ENCODE peak calls at places on chromosomes 4 and X, in six cellular contexts. L is mesendoderm, W is heart left ventricle, O is HepG2, D is K562, P is heart right ventricle. I is an unnamed sample. For H3K27me3, the result is how much of the 10 kb centered on the place peaks cover.

GRCh38 chr4:7402526-7402925 is 32.2 kb downstream of the PSAPL1 start:
- DNase-seq in L (no peak), W (no peak), O (no peak), D (no peak), P (no peak), I (no peak)

GRCh38 chr4:22071749-22072148 is 123.2 kb upstream of the KCNIP4 start:
- DNase-seq in L (no peak), W (no peak), O (no peak), D (no peak), P (no peak), I (no peak)

GRCh38 chr4:40377462-40378385 is 42.6 kb downstream of the CHRNA9 start:
- DNase-seq in L (no peak), W (no peak), O (no peak), D (no peak), P (no peak), I (no peak)

GRCh38 chr4:177393236-177393635 is 49.0 kb downstream of the AGA start:
- DNase-seq in L (no peak), W (no peak), O (no peak), D (no peak), P (no peak), I (no peak)

GRCh38 chr4:68338625-68339024 is 11.3 kb downstream of the YTHDC1 start:
- DNase-seq in L (peak), W (no peak), O (no peak), D (no peak), P (no peak), I (no peak)

GRCh38 chr4:126604273-126604867 is 1028.4 kb upstream of the INTU start:
- DNase-seq in L (peak), W (no peak), O (peak), D (peak), P (no peak), I (no peak)

GRCh38 chr4:146033149-146033548 is 94.5 kb upstream of the ZNF827 start:
- DNase-seq in L (peak), W (no peak), O (peak), D (no peak), P (no peak), I (no peak)

GRCh38 chr4:185513489-185514181 is 21.7 kb downstream of the PDLIM3 start:
- DNase-seq in L (no peak), W (no peak), O (peak), D (no peak), P (peak), I (no peak)

GRCh38 chr4:107203733-107204132 is 167.6 kb upstream of the DKK2 start:
- DNase-seq in L (no peak), W (no peak), O (no peak), D (no peak), P (no peak), I (no peak)

GRCh38 chr4:65646136-65646535 is 24.2 kb downstream of the EPHA5 start:
- DNase-seq in L (no peak), W (no peak), O (no peak), D (no peak), P (no peak), I (no peak)

GRCh38 chr4:152961752-152962117 is 25.6 kb downstream of the FHDC1 start:
- DNase-seq in L (no peak), W (no peak), O (no peak), D (no peak), P (no peak), I (no peak)

GRCh38 chr4:85084371-85085170 is 118.1 kb upstream of the WDFY3 start:
- DNase-seq in L (peak), W (peak), O (peak), D (peak), P (no peak), I (peak)

GRCh38 chr4:41125558-41126311 is 88.6 kb downstream of the APBB2 start:
- DNase-seq in L (peak), W (no peak), O (no peak), D (no peak), P (no peak), I (no peak)

GRCh38 chr4:67393007-67393406 is 152.3 kb downstream of the CENPC start:
- DNase-seq in L (no peak), W (no peak), O (peak), D (no peak), P (no peak), I (no peak)

GRCh38 chr4:171639540-171639939 is 173.7 kb upstream of the GALNTL6 start:
- DNase-seq in L (no peak), W (no peak), O (no peak), D (no peak), P (no peak), I (no peak)

GRCh38 chr4:617644-618330 is 7.6 kb upstream of the PDE6B start:
- DNase-seq in L (peak), W (no peak), O (no peak), D (no peak), P (no peak), I (peak)

GRCh38 chrX:16970977-16971376 is 24.5 kb downstream of the REPS2 start:
- DNase-seq in L (no peak), W (no peak), O (no peak), D (no peak), P (no peak), I (no peak)

GRCh38 chrX:26925088-26925487 is 538.1 kb downstream of the PPP4R3C start:
- DNase-seq in L (peak), W (no peak), O (no peak), D (no peak), P (no peak), I (no peak)

GRCh38 chr4:169372791-169373190 is 102.0 kb upstream of the SH3RF1 start:
- DNase-seq in L (no peak), W (no peak), O (no peak), D (no peak), P (no peak), I (no peak)

GRCh38 chr4:38360201-38360600 is 303.8 kb upstream of the KLF3 start:
- DNase-seq in L (no peak), W (no peak), O (no peak), D (no peak), P (no peak), I (no peak)

GRCh38 chrX:619812-620493 is 10.6 kb upstream of the SHOX start:
- DNase-seq in L (no peak), W (no peak), O (no peak), D (no peak), P (no peak), I (peak)
- H3K27me3 ChIP-seq in L (half or more), W (under half), O (under half), D (under half), P (half or more), I (half or more)

GRCh38 chr4:55127053-55127452 is 1.7 kb upstream of the KDR start:
- DNase-seq in L (no peak), W (no peak), O (no peak), D (no peak), P (no peak), I (no peak)

GRCh38 chr4:55124337-55125076 is 888 bp downstream of the KDR start:
- DNase-seq in L (peak), W (no peak), O (no peak), D (no peak), P (peak), I (peak)

GRCh38 chr4:55127521-55127920 is 2.1 kb upstream of the KDR start:
- DNase-seq in L (no peak), W (no peak), O (no peak), D (no peak), P (no peak), I (no peak)

GRCh38 chr4:55125087-55125721 is at the start of gene KDR:
- DNase-seq in L (peak), W (peak), O (no peak), D (peak), P (peak), I (peak)

DNA sequence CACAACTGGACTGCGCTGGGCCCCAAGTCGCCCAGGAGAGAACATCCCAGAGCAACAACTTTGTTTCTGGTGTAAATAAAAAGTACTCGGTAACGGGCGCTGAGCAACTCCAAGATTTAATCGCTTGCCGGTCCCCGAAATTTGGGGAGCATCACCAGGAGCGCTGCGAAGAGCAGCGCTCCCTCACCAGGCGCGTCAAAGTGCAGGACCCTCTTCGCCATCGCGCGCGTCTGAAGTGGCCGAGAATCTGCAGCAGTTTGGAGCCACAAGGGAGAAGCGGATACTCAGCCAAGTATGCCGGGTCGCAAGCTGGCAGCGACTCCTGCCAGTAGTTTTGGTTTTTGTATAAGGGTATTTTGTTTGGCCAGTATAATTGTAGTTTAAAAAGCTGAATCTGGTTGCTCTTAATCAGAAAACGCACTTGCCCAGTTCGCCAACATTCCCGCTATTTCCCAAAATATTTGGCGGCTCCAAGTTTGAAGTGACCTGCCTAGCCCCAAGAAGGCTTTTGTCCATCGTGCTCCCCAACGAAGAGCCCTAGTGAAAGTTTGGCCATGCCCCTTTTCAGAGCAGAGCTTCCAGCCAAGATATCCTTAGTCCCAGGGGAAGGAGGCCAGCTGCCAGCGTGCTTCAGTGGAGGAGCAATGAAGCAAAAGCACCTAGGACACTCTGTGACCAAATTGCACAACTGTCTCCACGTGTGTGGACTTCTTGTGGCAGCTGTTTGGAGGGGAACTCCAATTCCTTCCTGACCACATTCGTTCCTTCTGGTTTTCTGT is 557 bp upstream of the KDR start:
- DNase-seq in L (peak), W (no peak), O (no peak), D (no peak), P (peak), I (peak)
- H3K4me3 ChIP-seq in L (peak), W (peak), O (no peak), D (no peak), P (peak), I (peak)

GRCh38 chrX:15206306-15206705 is 63.6 kb downstream of the ASB9 start:
- DNase-seq in L (no peak), W (no peak), O (no peak), D (no peak), P (no peak), I (no peak)
- H3K27me3 ChIP-seq in L (under half), W (under half), O (under half), D (under half), P (under half), I (under half)

GRCh38 chr4:103719320-103720204 is at the start of gene TACR3:
- DNase-seq in L (peak), W (no peak), O (no peak), D (no peak), P (no peak), I (peak)
- H3K4me3 ChIP-seq in L (peak), W (peak), O (no peak), D (no peak), P (no peak), I (peak)

DNA sequence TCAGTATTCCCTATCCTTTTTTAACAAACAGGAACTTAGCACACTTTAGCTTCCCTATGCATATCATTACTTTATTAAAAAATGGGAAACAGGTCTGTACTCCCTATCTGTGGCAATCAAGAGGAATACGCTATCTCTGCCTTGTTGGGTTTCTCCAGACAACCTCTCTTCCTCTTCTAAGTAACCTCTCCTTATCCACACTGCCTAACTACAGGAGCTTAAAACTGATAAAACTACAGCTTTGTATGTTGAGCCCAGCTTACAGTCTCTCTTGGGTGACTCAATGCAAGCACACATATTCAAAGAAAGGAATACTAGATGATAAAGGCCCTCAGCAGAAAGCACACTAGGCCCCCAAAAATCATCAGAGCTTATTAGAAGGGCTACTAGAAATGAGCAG is 8.9 kb downstream of the NUP62CL start:
- DNase-seq in L (peak), W (no peak), O (no peak), D (no peak), P (no peak), I (no peak)
- H3K27me3 ChIP-seq in L (under half), W (under half), O (under half), D (under half), P (under half), I (under half)

DNA sequence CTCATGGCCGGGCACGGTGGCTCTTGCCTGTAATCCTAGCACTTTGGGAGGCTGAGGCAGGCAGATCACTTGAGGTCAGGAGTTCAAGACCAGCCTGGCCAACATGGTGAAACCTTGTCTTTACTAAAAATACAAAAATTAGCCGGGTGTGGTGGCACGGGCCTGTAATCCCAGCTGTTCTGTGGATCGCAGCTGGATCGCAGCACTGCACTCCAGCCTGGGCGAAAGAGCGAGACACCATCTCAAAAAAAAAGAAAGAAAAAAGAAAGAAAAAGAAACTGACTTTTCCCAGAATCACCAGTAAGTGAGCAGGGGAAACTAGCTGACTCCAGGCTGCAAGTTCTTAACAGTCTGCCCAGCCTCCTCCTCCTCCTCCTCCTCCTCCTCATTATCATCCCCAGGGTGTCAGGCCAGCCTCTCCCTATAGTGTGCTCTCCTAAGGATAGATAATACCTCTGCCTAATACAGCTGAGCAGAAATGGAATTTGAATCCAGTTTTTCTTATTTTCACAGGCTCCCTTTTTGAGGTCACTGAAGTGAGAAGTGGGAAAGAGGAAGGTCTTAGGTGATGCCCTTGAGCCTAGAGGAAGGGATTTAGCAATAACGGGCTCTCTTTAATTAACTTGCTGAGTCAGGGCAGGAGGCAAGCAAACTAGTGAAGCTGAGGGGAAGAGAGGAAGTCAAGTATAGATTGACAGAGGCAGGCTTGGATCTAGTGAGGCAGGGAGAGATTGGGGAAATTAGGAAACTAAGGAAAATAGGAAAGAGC is 11.8 kb upstream of the ELF2 start:
- DNase-seq in L (peak), W (no peak), O (no peak), D (peak), P (no peak), I (peak)
- H3K4me3 ChIP-seq in L (no peak), W (no peak), O (no peak), D (peak), P (no peak), I (no peak)

DNA sequence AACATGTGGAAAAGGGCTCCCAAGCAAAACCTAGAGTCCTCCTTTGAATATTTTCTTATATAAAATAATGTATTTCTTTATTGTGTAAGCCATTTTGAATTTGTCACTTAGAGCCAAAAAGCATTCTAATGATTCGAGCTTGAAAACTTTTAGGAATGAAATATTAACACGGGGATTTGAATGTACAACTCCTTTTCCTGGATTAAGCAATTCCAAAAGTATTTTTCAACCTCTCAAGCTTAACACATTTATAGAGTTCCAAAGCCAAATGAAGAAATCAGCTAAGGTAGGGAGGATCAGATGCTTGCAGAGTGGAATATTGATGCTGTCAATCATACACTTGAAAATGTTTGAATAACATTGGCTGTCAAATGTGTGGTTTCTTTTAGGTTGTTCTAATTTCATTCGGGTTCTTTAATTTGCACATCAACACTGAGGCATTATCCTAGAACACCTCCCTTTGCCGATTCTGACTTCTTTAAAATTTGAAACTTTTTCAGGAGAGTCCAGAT is 67.2 kb upstream of the ETNPPL start:
- DNase-seq in L (no peak), W (no peak), O (no peak), D (no peak), P (no peak), I (no peak)
- H3K27me3 ChIP-seq in L (under half), W (under half), O (under half), D (under half), P (under half), I (under half)

GRCh38 chrX:74602142-74602541 is 12.3 kb downstream of the RLIM start:
- DNase-seq in L (no peak), W (no peak), O (no peak), D (no peak), P (no peak), I (no peak)

GRCh38 chrX:74603040-74603439 is 11.4 kb downstream of the RLIM start:
- DNase-seq in L (peak), W (no peak), O (no peak), D (no peak), P (no peak), I (no peak)

GRCh38 chrX:74606342-74606741 is 8.1 kb downstream of the RLIM start:
- DNase-seq in L (no peak), W (no peak), O (no peak), D (no peak), P (no peak), I (no peak)

GRCh38 chrX:74606799-74607198 is 7.6 kb downstream of the RLIM start:
- DNase-seq in L (no peak), W (no peak), O (no peak), D (no peak), P (no peak), I (no peak)
- H3K4me3 ChIP-seq in L (no peak), W (no peak), O (no peak), D (no peak), P (no peak), I (no peak)